ENCODE peak calls at places on chromosomes 3 and 15, in seven cellular contexts. T is mesendoderm, B is H9, A is mesenchymal stem cell, I is trophoblast cell, P is neuronal stem cell, U is H1. Q is an unnamed sample.

GRCh38 chr3:78872195-78872594 is 895.6 kb downstream of the ROBO1 start:
- DNase-seq in T (peak; percentile 66), B (no peak), A (peak; percentile 43), I (no peak), P (peak; percentile 27), U (no peak), Q (no peak)

GRCh38 chr15:60575995-60576394 is 97.1 kb upstream of the ICE2 start:
- DNase-seq in T (no peak), B (no peak), A (peak; percentile 58), I (no peak), P (no peak), U (no peak), Q (peak; percentile 58)

GRCh38 chr3:27679691-27680090 is 42.4 kb downstream of the EOMES start:
- DNase-seq in T (no peak), B (no peak), A (no peak), I (no peak), P (no peak), U (no peak), Q (no peak)

GRCh38 chr15:77737238-77738037 is 104.7 kb upstream of the LINGO1 start:
- DNase-seq in T (no peak), B (no peak), A (no peak), I (no peak), P (no peak), U (no peak), Q (no peak)

GRCh38 chr15:72382146-72382545 is 6.3 kb upstream of the HEXA start:
- DNase-seq in T (peak; percentile 11), B (no peak), A (peak; percentile 17), I (no peak), P (no peak), U (no peak), Q (no peak)

GRCh38 chr3:2166552-2166951 is 67.9 kb downstream of the CNTN4 start:
- DNase-seq in T (peak; percentile 47), B (no peak), A (peak; percentile 35), I (no peak), P (no peak), U (no peak), Q (no peak)

GRCh38 chr3:50347187-50347813 is 1.8 kb upstream of the ZMYND10 start:
- DNase-seq in T (peak; percentile 71), B (peak; percentile 60), A (peak; percentile 83), I (peak; percentile 36), P (peak; percentile 63), U (no peak), Q (peak; percentile 71)

GRCh38 chr15:40314723-40315276 is 7.1 kb upstream of the PLCB2 start:
- DNase-seq in T (no peak), B (no peak), A (no peak), I (no peak), P (no peak), U (no peak), Q (peak; percentile 53)

GRCh38 chr15:52361975-52362494 is 66.4 kb upstream of the MYO5C start:
- DNase-seq in T (no peak), B (no peak), A (no peak), I (no peak), P (no peak), U (no peak), Q (no peak)

GRCh38 chr15:92618121-92618520 is 37.5 kb downstream of the FAM174B start:
- DNase-seq in T (no peak), B (no peak), A (no peak), I (no peak), P (no peak), U (no peak), Q (no peak)
- H2BK5ac ChIP-seq in T (no peak overlapping the region), B (no peak overlapping the region), A (no peak overlapping the region), I (no peak overlapping the region), P (peak overlapping the region; percentile 32), U (no peak overlapping the region), Q (no peak overlapping the region)

GRCh38 chr3:129239992-129240391 is 9.4 kb upstream of the COPG1 start:
- DNase-seq in T (peak; percentile 34), B (peak; percentile 37), A (no peak), I (no peak), P (no peak), U (no peak), Q (no peak)

GRCh38 chr3:129238945-129239705 is 10.3 kb upstream of the COPG1 start:
- DNase-seq in T (no peak), B (no peak), A (peak; percentile 25), I (no peak), P (no peak), U (no peak), Q (peak; percentile 25)

GRCh38 chr3:129235310-129235917 is 14.0 kb upstream of the COPG1 start:
- DNase-seq in T (no peak), B (no peak), A (no peak), I (no peak), P (no peak), U (no peak), Q (no peak)

GRCh38 chr3:129245141-129245540 is 4.3 kb upstream of the COPG1 start:
- DNase-seq in T (no peak), B (no peak), A (peak; percentile 18), I (no peak), P (no peak), U (no peak), Q (no peak)

GRCh38 chr3:129240436-129240835 is 9.0 kb upstream of the COPG1 start:
- DNase-seq in T (no peak), B (no peak), A (peak; percentile 47), I (no peak), P (no peak), U (no peak), Q (no peak)
- H3K18ac ChIP-seq in T (no peak overlapping the region), B (no peak overlapping the region), A (no peak overlapping the region), I (no peak overlapping the region), P (no peak overlapping the region), U (no peak overlapping the region), Q (no peak overlapping the region)

GRCh38 chr15:26176831-26177230 is 313.7 kb upstream of the ATP10A start:
- DNase-seq in T (no peak), B (no peak), A (no peak), I (peak; percentile 60), P (no peak), U (no peak), Q (no peak)

GRCh38 chr15:26178821-26179220 is 315.7 kb upstream of the ATP10A start:
- DNase-seq in T (no peak), B (no peak), A (no peak), I (no peak), P (no peak), U (no peak), Q (no peak)

GRCh38 chr15:26177816-26178215 is 314.7 kb upstream of the ATP10A start:
- DNase-seq in T (no peak), B (no peak), A (no peak), I (no peak), P (no peak), U (no peak), Q (no peak)

GRCh38 chr15:26179906-26180305 is 316.8 kb upstream of the ATP10A start:
- DNase-seq in T (peak; percentile 87), B (peak; percentile 91), A (no peak), I (no peak), P (peak; percentile 17), U (peak; percentile 63), Q (no peak)
- H2BK5ac ChIP-seq in T (no peak overlapping the region), B (no peak overlapping the region), A (no peak overlapping the region), I (no peak overlapping the region), P (no peak overlapping the region), U (no peak overlapping the region), Q (no peak overlapping the region)

GRCh38 chr15:93759626-93760025 is 471.7 kb upstream of the MCTP2 start:
- DNase-seq in T (no peak), B (no peak), A (no peak), I (peak; percentile 29), P (no peak), U (no peak), Q (no peak)
- H3K18ac ChIP-seq in T (no peak overlapping the region), B (no peak overlapping the region), A (no peak overlapping the region), I (no peak overlapping the region), P (no peak overlapping the region), U (no peak overlapping the region), Q (no peak overlapping the region)